ENCODE peak calls at places on chromosomes 3 and 15, in four cellular contexts. A is stomach, S is BE2C, V is glutamatergic neuron. J is an unnamed sample.

GRCh38 chr3:16474304-16474703 is 39.2 kb downstream of the RFTN1 start:
- DNase-seq in S (no peak), V (no peak), A (no peak), J (no peak)

GRCh38 chr3:130354430-130354829 is 9.0 kb downstream of the COL6A5 start:
- DNase-seq in A (no peak), V (no peak), S (no peak), J (no peak)

GRCh38 chr15:45136378-45136764 is 6.6 kb downstream of the DUOX1 start:
- DNase-seq in A (no peak), V (peak), S (no peak), J (no peak)

GRCh38 chr3:141274411-141275031 is 42.9 kb downstream of the PXYLP1 start:
- DNase-seq in V (no peak), S (no peak), A (no peak), J (no peak)

GRCh38 chr15:62071711-62072308 is 5.0 kb downstream of the C2CD4A start:
- DNase-seq in V (no peak), A (no peak), S (no peak), J (peak)

GRCh38 chr15:78242128-78242527 is 7.8 kb upstream of the ACSBG1 start:
- DNase-seq in A (no peak), V (peak), S (peak), J (peak)

GRCh38 chr15:26051771-26052685 is 188.9 kb upstream of the ATP10A start:
- DNase-seq in S (no peak), V (no peak), A (no peak), J (no peak)

GRCh38 chr15:30929064-30929669 is 25.5 kb downstream of the FAN1 start:
- DNase-seq in V (peak), S (peak), A (no peak), J (no peak)

GRCh38 chr3:150414989-150415388 is 6.9 kb downstream of the TSC22D2 start:
- DNase-seq in S (no peak), V (no peak), A (no peak), J (no peak)

GRCh38 chr3:132256984-132257383 is 60.2 kb upstream of the ACP3 start:
- DNase-seq in S (peak), V (no peak), A (peak), J (peak)

GRCh38 chr15:99632521-99632920 is 66.7 kb downstream of the MEF2A start:
- DNase-seq in A (no peak), V (no peak), S (no peak), J (no peak)

GRCh38 chr3:32303051-32303786 is 64.7 kb downstream of the CMTM8 start:
- DNase-seq in A (no peak), S (no peak), V (no peak), J (no peak)

GRCh38 chr3:139434764-139435291 is 41.5 kb downstream of the RBP2 start:
- DNase-seq in V (peak), A (no peak), S (no peak), J (peak)
- TF ChIP-seq CTCF in V (no peak), A (no peak), S (no peak), J (no peak)

DNA sequence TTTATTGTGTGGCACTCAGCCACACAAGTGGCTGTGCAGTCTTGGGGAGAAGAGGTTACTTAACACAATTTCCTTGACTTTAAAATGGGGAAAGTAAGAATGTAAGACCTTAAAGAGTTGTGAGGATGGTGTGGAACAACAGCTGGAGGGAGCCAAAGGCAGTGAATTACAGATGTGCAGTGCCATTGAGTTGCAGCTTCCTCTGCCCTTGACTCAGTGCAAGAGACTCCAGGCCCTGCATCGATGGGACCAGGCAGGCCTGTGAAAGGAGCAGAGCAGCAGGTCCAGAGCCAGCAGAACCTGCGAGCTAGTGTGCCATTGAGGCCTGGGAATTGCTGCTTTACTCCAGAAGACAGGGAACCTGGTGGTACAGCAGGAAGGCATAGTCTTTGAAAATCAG is 27.2 kb downstream of the EEFSEC start:
- DNase-seq in S (no peak), V (no peak), A (no peak), J (no peak)
- TF ChIP-seq CTCF in S (no peak), V (no peak), A (no peak), J (no peak)

GRCh38 chr3:12557472-12558105 is 702 bp downstream of the MKRN2 start:
- DNase-seq in S (no peak), V (no peak), A (no peak), J (peak)
- TF ChIP-seq CTCF in S (no peak), V (no peak), A (no peak), J (no peak)

DNA sequence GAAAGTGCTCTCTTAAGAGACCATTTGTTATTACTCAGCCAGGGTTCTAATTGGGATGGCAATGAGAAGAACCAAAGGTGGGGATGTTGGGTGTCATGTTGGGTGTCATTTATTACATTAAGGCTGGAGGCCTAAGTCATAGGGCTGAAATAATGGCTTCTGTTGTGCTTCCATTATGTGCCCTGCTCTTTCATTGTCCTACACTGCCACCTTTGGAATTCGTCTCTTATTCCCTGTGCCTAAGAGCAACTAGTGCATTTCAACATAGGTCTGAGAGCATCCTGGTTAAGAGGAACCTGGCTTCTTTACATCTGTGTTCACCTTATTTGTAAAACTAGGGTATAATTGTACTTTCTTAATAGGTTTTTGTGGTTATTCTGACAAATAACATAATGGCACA is 32.2 kb downstream of the RIOX2 start:
- DNase-seq in V (no peak), S (peak), A (no peak), J (peak)
- TF ChIP-seq CTCF in V (no peak), S (peak), A (no peak), J (no peak)

GRCh38 chr3:58463942-58464271 is 28.0 kb upstream of the KCTD6 start:
- DNase-seq in V (no peak), S (no peak), A (no peak), J (no peak)
- TF ChIP-seq CTCF in V (peak), S (no peak), A (no peak), J (no peak)

GRCh38 chr3:191388823-191389222 is 58.5 kb upstream of the UTS2B start:
- DNase-seq in A (no peak), S (no peak), V (no peak), J (no peak)
- TF ChIP-seq CTCF in A (no peak), S (peak), V (no peak), J (peak)